ENCODE peak calls at places on chromosomes 4 and X, in five cellular contexts. K is tibial artery; M is endodermal cell; C is psoas muscle; B is CD8-positive, alpha-beta T cell. Z is an unnamed sample.
A peak's percentile ranks its signal among the peaks of the same experiment; 100 is the strongest.

GRCh38 chr4:26081795-26082498 is 167.9 kb downstream of the SMIM20 start:
- DNase-seq in K (no peak), M (no peak), C (no peak), B (no peak), Z (no peak)

GRCh38 chrX:1932231-1932630 is 317.4 kb downstream of the ASMT start:
- DNase-seq in K (no peak), M (no peak), C (no peak), B (no peak), Z (no peak)

GRCh38 chrX:19698125-19698524 is 182.8 kb upstream of the MAP3K15 start:
- DNase-seq in K (peak; percentile 61), M (no peak), C (no peak), B (no peak), Z (peak; percentile 18)

GRCh38 chr4:186852964-186853391 is 129.3 kb upstream of the FAT1 start:
- DNase-seq in K (no peak), M (no peak), C (no peak), B (no peak), Z (no peak)

GRCh38 chr4:158999849-159000248 is 103.0 kb upstream of the RAPGEF2 start:
- DNase-seq in K (no peak), M (no peak), C (no peak), B (no peak), Z (no peak)

GRCh38 chr4:78691971-78692814 is 84.0 kb upstream of the BMP2K start:
- DNase-seq in K (no peak), M (no peak), C (no peak), B (no peak), Z (no peak)

GRCh38 chr4:792729-793108 is 33.2 kb downstream of the CPLX1 start:
- DNase-seq in K (no peak), M (no peak), C (no peak), B (no peak), Z (no peak)

GRCh38 chrX:11151799-11152591 is 40.9 kb downstream of the HCCS start:
- DNase-seq in K (no peak), M (no peak), C (no peak), B (no peak), Z (no peak)

GRCh38 chrX:30141966-30142365 is 73.4 kb upstream of the MAGEB2 start:
- DNase-seq in K (no peak), M (peak; percentile 60), C (no peak), B (no peak), Z (no peak)

GRCh38 chr4:83860200-83860599 is 324.3 kb downstream of the GPAT3 start:
- DNase-seq in K (no peak), M (no peak), C (no peak), B (no peak), Z (no peak)

GRCh38 chr4:3727847-3728469 is 38.2 kb upstream of the ADRA2C start:
- DNase-seq in K (no peak), M (no peak), C (no peak), B (no peak), Z (no peak)

GRCh38 chr4:4856071-4857000 is 3.1 kb upstream of the MSX1 start:
- DNase-seq in K (peak; percentile 56), M (peak; percentile 84), C (no peak), B (no peak), Z (no peak)

GRCh38 chr4:47907247-47907646 is 7.1 kb downstream of the NFXL1 start:
- DNase-seq in K (no peak), M (no peak), C (no peak), B (no peak), Z (no peak)

GRCh38 chr4:156547439-156547838 is 424.2 kb downstream of the PDGFC start:
- DNase-seq in K (no peak), M (no peak), C (no peak), B (no peak), Z (no peak)

GRCh38 chr4:90357117-90357710 is 230.0 kb downstream of the CCSER1 start:
- DNase-seq in K (no peak), M (no peak), C (no peak), B (no peak), Z (no peak)

GRCh38 chr4:16253127-16253960 is 27.1 kb upstream of the TAPT1 start:
- DNase-seq in K (no peak), M (no peak), C (no peak), B (no peak), Z (no peak)

GRCh38 chrX:74465424-74465823 is 44.1 kb downstream of the SLC16A2 start:
- DNase-seq in K (no peak), M (no peak), C (no peak), B (no peak), Z (no peak)

GRCh38 chr4:187258651-187259401 is 535.2 kb upstream of the FAT1 start:
- DNase-seq in K (no peak), M (peak; percentile 79), C (no peak), B (no peak), Z (no peak)

GRCh38 chr4:170682511-170682910 is 592.8 kb upstream of the AADAT start:
- DNase-seq in K (no peak), M (peak; percentile 63), C (no peak), B (no peak), Z (no peak)

GRCh38 chr4:26275261-26275660 is 45.6 kb upstream of the RBPJ start:
- DNase-seq in K (no peak), M (no peak), C (no peak), B (no peak), Z (no peak)

GRCh38 chr4:118740869-118741268 is 55.7 kb downstream of the METTL14 start:
- DNase-seq in K (no peak), M (no peak), C (no peak), B (no peak), Z (no peak)

GRCh38 chr4:41022116-41022515 is 192.2 kb downstream of the APBB2 start:
- DNase-seq in K (no peak), M (no peak), C (no peak), B (no peak), Z (no peak)

GRCh38 chr4:15366660-15367059 is 61.2 kb upstream of the C1QTNF7 start:
- DNase-seq in K (no peak), M (no peak), C (no peak), B (no peak), Z (no peak)

GRCh38 chr4:76856183-76856969 is 41.6 kb downstream of the SOWAHB start:
- DNase-seq in K (no peak), M (no peak), C (no peak), B (no peak), Z (no peak)

GRCh38 chrX:15405846-15406245 is 21.6 kb upstream of the VEGFD start:
- DNase-seq in K (no peak), M (no peak), C (no peak), B (no peak), Z (peak; percentile 19)

GRCh38 chr4:70183168-70183939 is 12.2 kb upstream of the ODAM start:
- DNase-seq in K (no peak), M (peak; percentile 71), C (no peak), B (no peak), Z (no peak)

GRCh38 chr4:3434891-3435683 is 6.7 kb upstream of the HGFAC start:
- DNase-seq in K (peak; percentile 59), M (peak; percentile 68), C (peak; percentile 8), B (no peak), Z (no peak)

GRCh38 chr4:59855630-59856352 is 1344.3 kb upstream of the ADGRL3 start:
- DNase-seq in K (no peak), M (peak; percentile 50), C (no peak), B (no peak), Z (no peak)

GRCh38 chrX:150291014-150291413 is 72.1 kb upstream of the MAMLD1 start:
- DNase-seq in K (no peak), M (peak; percentile 29), C (no peak), B (no peak), Z (no peak)

GRCh38 chr4:1044469-1045192 is 33.2 kb downstream of the FGFRL1 start:
- DNase-seq in K (peak; percentile 65), M (peak; percentile 55), C (peak; percentile 26), B (no peak), Z (no peak)

GRCh38 chr4:127523369-127523768 is 109.4 kb upstream of the INTU start:
- DNase-seq in K (no peak), M (no peak), C (no peak), B (no peak), Z (no peak)

GRCh38 chr4:153538408-153539057 is 72.4 kb downstream of the TMEM131L start:
- DNase-seq in K (peak; percentile 80), M (no peak), C (no peak), B (no peak), Z (peak; percentile 47)

GRCh38 chr4:78766026-78766425 is 10.1 kb upstream of the BMP2K start:
- DNase-seq in K (no peak), M (no peak), C (no peak), B (no peak), Z (no peak)

GRCh38 chr4:70930530-70931256 is 28.5 kb downstream of the MOB1B start:
- DNase-seq in K (no peak), M (no peak), C (no peak), B (no peak), Z (no peak)

GRCh38 chr4:82948647-82949204 is 48.2 kb downstream of the THAP9 start:
- DNase-seq in K (no peak), M (no peak), C (no peak), B (no peak), Z (no peak)

GRCh38 chr4:150436598-150437370 is 145.2 kb upstream of the MAB21L2 start:
- DNase-seq in K (no peak), M (no peak), C (no peak), B (no peak), Z (no peak)

GRCh38 chr4:128823025-128823661 is 13.6 kb downstream of the JADE1 start:
- DNase-seq in K (no peak), M (no peak), C (no peak), B (no peak), Z (no peak)
- H3K4me1 ChIP-seq in K (peaks cover 55% of the 10 kb centered on the region), M (peaks cover 22% of the 10 kb centered on the region), C (peaks cover 57% of the 10 kb centered on the region), B (peaks cover 37% of the 10 kb centered on the region), Z (peaks cover 91% of the 10 kb centered on the region)

GRCh38 chr4:32037391-32037790 is 1317.2 kb downstream of the PCDH7 start:
- DNase-seq in K (no peak), M (no peak), C (no peak), B (no peak), Z (no peak)

GRCh38 chr4:32030406-32030805 is 1310.2 kb downstream of the PCDH7 start:
- DNase-seq in K (no peak), M (no peak), C (no peak), B (no peak), Z (no peak)

GRCh38 chr4:32031026-32031425 is 1310.9 kb downstream of the PCDH7 start:
- DNase-seq in K (no peak), M (no peak), C (no peak), B (no peak), Z (no peak)

GRCh38 chr4:32032136-32032672 is 1312.0 kb downstream of the PCDH7 start:
- DNase-seq in K (no peak), M (no peak), C (no peak), B (no peak), Z (no peak)
- H3K4me3 ChIP-seq in K (no peak overlapping the region), M (no peak overlapping the region), C (no peak overlapping the region), B (no peak overlapping the region), Z (no peak overlapping the region)

GRCh38 chr4:6751611-6752485 is 30.7 kb upstream of the KIAA0232 start:
- DNase-seq in K (no peak), M (no peak), C (no peak), B (no peak), Z (no peak)
- H3K4me1 ChIP-seq in K (peaks cover 27% of the 10 kb centered on the region), M (no peaks in the 10 kb centered on the region), C (peaks cover 8% of the 10 kb centered on the region), B (no peaks in the 10 kb centered on the region), Z (peaks cover 31% of the 10 kb centered on the region)

DNA sequence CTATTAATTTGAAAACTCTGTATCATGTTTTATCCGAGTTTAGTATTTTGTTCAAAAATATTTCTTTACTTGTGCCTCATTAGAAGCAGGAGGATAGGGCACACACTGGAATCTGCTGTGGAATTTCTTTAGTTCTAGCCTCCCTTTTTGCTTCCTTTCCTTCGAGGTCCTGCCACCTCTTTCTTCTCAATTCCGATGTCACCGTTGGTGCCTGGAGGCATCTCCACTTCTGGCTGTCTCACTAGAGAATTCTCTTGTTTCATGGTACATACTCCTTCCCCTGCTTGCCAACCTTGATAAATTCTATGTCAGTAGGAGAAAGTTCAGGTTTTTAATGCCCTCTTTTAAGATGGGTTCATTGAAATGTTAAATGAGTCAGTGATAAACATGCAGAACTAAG is 140.1 kb downstream of the ANK2 start:
- DNase-seq in K (no peak), M (no peak), C (no peak), B (no peak), Z (no peak)
- H3K4me3 ChIP-seq in K (no peak overlapping the region), M (no peak overlapping the region), C (no peak overlapping the region), B (no peak overlapping the region), Z (no peak overlapping the region)

Z was measured in left ventricle myocardium inferior.